ENCODE peak calls at places on chromosomes 5 and 9, in four cellular contexts. O, P, D and Q are unnamed samples.

GRCh38 chr5:151685749-151686672 is 704 bp downstream of the SPARC start:
- DNase-seq in O (no peak), P (no peak), D (no peak), Q (no peak)

GRCh38 chr5:96172436-96172835 is 210.8 kb upstream of the ELL2 start:
- DNase-seq in O (no peak), P (no peak), D (no peak), Q (no peak)

GRCh38 chr5:67299317-67299716 is 102.7 kb upstream of the CD180 start:
- DNase-seq in O (no peak), P (no peak), D (no peak), Q (no peak)

GRCh38 chr9:875119-875962 is 33.8 kb downstream of the DMRT1 start:
- DNase-seq in O (no peak), P (no peak), D (no peak), Q (no peak)

GRCh38 chr9:77601476-77602056 is 46.6 kb downstream of the GNA14 start:
- DNase-seq in O (no peak), P (no peak), D (no peak), Q (no peak)

GRCh38 chr9:84711398-84711777 is 41.9 kb downstream of the NTRK2 start:
- DNase-seq in O (no peak), P (no peak), D (no peak), Q (no peak)

GRCh38 chr9:105309531-105309931 is 65.1 kb downstream of the SLC44A1 start:
- DNase-seq in O (no peak), P (no peak), D (no peak), Q (no peak)

GRCh38 chr9:136138566-136138965 is 19.9 kb upstream of the TMEM250 start:
- DNase-seq in O (peak), P (peak), D (no peak), Q (peak)

GRCh38 chr5:175517824-175518450 is 39.6 kb downstream of the SFXN1 start:
- DNase-seq in O (no peak), P (peak), D (no peak), Q (no peak)

DNA sequence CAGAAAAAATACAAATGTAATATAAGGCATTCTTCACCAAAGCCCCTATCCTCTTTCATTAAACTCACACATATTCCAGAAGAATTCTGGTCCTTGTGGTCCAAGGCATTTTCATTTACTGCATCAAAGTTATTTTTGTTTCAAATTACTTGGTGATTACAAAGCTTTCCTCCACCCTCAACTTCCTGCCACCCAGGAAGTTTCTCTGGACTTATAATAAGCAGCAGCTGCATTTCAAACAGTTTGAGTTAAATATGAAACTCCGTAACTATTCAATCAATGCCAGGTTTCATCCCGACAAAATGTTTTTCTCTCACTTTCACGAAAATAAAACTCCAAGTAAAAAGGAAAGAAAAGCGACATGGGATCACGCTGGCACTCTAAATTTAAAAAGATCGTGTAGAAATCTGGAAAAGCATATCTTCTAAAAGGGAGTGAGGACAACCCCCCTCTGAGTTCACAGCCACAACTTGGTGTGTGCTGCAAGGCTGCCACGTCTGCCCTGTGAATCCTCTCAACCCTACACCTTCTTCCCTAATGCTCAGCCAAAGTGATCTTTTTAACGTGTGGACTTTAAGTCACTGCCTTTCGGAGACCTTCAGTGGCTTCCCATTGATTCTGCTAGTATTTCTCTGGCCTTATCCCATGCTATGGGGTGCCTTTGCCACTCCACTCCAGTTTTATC is 90.9 kb upstream of the CER1 start:
- DNase-seq in O (no peak), P (no peak), D (no peak), Q (no peak)
- TF ChIP-seq CHD4 in O (no peak), P (no peak), D (no peak), Q (no peak)

GRCh38 chr5:98510601-98511000 is 262.9 kb upstream of the RGMB start:
- DNase-seq in O (no peak), P (no peak), D (no peak), Q (no peak)

GRCh38 chr5:98513378-98513777 is 260.1 kb upstream of the RGMB start:
- DNase-seq in O (no peak), P (no peak), D (no peak), Q (no peak)

GRCh38 chr5:98514106-98514665 is 259.3 kb upstream of the RGMB start:
- DNase-seq in O (no peak), P (no peak), D (no peak), Q (no peak)

GRCh38 chr5:98504488-98504887 is 269.0 kb upstream of the RGMB start:
- DNase-seq in O (no peak), P (no peak), D (no peak), Q (peak)

DNA sequence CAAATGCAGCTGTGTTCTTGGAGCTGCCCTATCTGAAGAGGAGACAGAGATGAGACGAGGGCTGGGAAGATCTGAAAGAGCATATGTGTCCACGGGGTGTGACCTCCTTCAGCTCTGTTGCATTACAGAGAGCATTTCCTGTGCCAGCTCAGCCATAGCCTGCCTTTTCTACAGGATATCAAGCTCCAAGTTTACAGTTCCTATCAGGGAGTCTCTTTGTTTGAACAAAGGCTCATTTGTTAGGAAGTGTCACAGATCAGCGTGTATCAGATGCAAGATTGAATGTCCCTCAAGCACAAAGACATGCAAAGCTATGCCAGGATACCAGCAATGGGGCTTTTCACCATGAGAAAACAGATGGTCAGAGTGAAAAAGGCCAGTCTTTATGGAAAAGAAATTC is 263.4 kb upstream of the RGMB start:
- DNase-seq in O (no peak), P (no peak), D (no peak), Q (peak)
- TF ChIP-seq CHD4 in O (no peak), P (no peak), D (no peak), Q (no peak)

GRCh38 chr5:83724915-83725314 is 4.3 kb upstream of the HAPLN1 start:
- DNase-seq in O (no peak), P (no peak), D (no peak), Q (no peak)
- TF ChIP-seq CHD4 in O (no peak), P (no peak), D (no peak), Q (no peak)

GRCh38 chr9:104091028-104091590 is 3.0 kb upstream of the SMC2 start:
- DNase-seq in O (no peak), P (no peak), D (no peak), Q (no peak)
- TF ChIP-seq CHD4 in O (no peak), P (no peak), D (no peak), Q (no peak)

GRCh38 chr5:87526131-87526530 is 113.4 kb upstream of the CCNH start:
- DNase-seq in O (no peak), P (no peak), D (no peak), Q (no peak)
- TF ChIP-seq CHD4 in O (no peak), P (no peak), D (no peak), Q (no peak)

GRCh38 chr9:135090081-135090480 is 2.6 kb downstream of the OLFM1 start:
- DNase-seq in O (no peak), P (no peak), D (no peak), Q (no peak)
- TF ChIP-seq CHD4 in O (no peak), P (no peak), D (no peak), Q (no peak)

GRCh38 chr9:19378647-19379046 is 1.4 kb downstream of the RPS6 start:
- DNase-seq in O (no peak), P (no peak), D (no peak), Q (no peak)
- TF ChIP-seq CHD4 in O (no peak), P (no peak), D (no peak), Q (no peak)

GRCh38 chr9:96581301-96581700 is 38.3 kb downstream of the CDC14B start:
- DNase-seq in O (no peak), P (no peak), D (no peak), Q (no peak)

GRCh38 chr9:96581823-96582598 is 37.6 kb downstream of the CDC14B start:
- DNase-seq in O (no peak), P (no peak), D (no peak), Q (no peak)

GRCh38 chr9:96587295-96587694 is 32.3 kb downstream of the CDC14B start:
- DNase-seq in O (no peak), P (no peak), D (no peak), Q (no peak)

GRCh38 chr9:96587916-96588315 is 31.7 kb downstream of the CDC14B start:
- DNase-seq in O (no peak), P (no peak), D (no peak), Q (no peak)

GRCh38 chr9:96585426-96585825 is 34.2 kb downstream of the CDC14B start:
- DNase-seq in O (no peak), P (no peak), D (no peak), Q (no peak)
- TF ChIP-seq CHD4 in O (no peak), P (no peak), D (no peak), Q (no peak)